ENCODE peak calls at places on chromosomes 1 and 21, in five cellular contexts. C, P, O, H and J are unnamed samples.

GRCh38 chr1:206738370-206739366 is 31.9 kb upstream of the IL19 start:
- DNase-seq in O (no peak), P (peak; percentile 45), C (peak; percentile 41), H (no peak), J (no peak)

GRCh38 chr1:231359113-231359512 is 21.0 kb downstream of the SPRTN start:
- DNase-seq in O (no peak), P (no peak), H (no peak), C (peak; percentile 32), J (no peak)

GRCh38 chr1:12016182-12016581 is 3.1 kb upstream of the MIIP start:
- DNase-seq in H (no peak), P (no peak), C (peak; percentile 6), O (no peak), J (no peak)

GRCh38 chr1:30268923-30269666 is 454.3 kb downstream of the MATN1 start:
- DNase-seq in O (no peak), H (no peak), C (no peak), P (no peak), J (no peak)

GRCh38 chr1:112906155-112906698 is 49.8 kb downstream of the SLC16A1 start:
- DNase-seq in P (no peak), O (no peak), C (no peak), H (no peak), J (no peak)

GRCh38 chr1:84037758-84038611 is 39.1 kb upstream of the TTLL7 start:
- DNase-seq in C (no peak), P (no peak), O (no peak), H (no peak), J (no peak)

GRCh38 chr1:114671011-114671938 is 1.4 kb upstream of the DENND2C start:
- DNase-seq in H (no peak), P (no peak), O (no peak), C (peak; percentile 10), J (no peak)

GRCh38 chr21:37561941-37562919 is 195.7 kb downstream of the DYRK1A start:
- DNase-seq in P (no peak), C (no peak), O (no peak), H (no peak), J (no peak)

GRCh38 chr1:230000439-230001184 is 66.4 kb upstream of the GALNT2 start:
- DNase-seq in P (no peak), O (no peak), C (no peak), H (no peak), J (no peak)

GRCh38 chr1:59061876-59062275 is 235.0 kb upstream of the FGGY start:
- DNase-seq in H (peak; percentile 68), C (no peak), P (no peak), O (no peak), J (peak; percentile 33)

GRCh38 chr1:59498640-59499039 is 201.7 kb downstream of the FGGY start:
- DNase-seq in P (no peak), O (no peak), H (no peak), C (peak; percentile 93), J (peak; percentile 36)

GRCh38 chr1:230661976-230662375 is 19.7 kb downstream of the COG2 start:
- DNase-seq in C (no peak), O (no peak), P (no peak), H (no peak), J (no peak)

GRCh38 chr1:160177231-160177630 is 13.1 kb upstream of the CASQ1 start:
- DNase-seq in O (no peak), C (no peak), H (no peak), P (no peak), J (no peak)

GRCh38 chr1:214454619-214455396 is 96.6 kb downstream of the PTPN14 start:
- DNase-seq in C (peak; percentile 50), P (no peak), O (no peak), H (no peak), J (no peak)

GRCh38 chr1:233304489-233305102 is 9.1 kb upstream of the PCNX2 start:
- DNase-seq in C (peak; percentile 53), H (no peak), O (no peak), P (no peak), J (no peak)

GRCh38 chr1:12052997-12053686 is 10.0 kb upstream of the TNFRSF8 start:
- DNase-seq in O (no peak), C (no peak), H (no peak), P (no peak), J (no peak)

GRCh38 chr1:20197329-20197791 is 11.0 kb upstream of the PLA2G2C start:
- DNase-seq in P (no peak), H (no peak), O (no peak), C (no peak), J (no peak)

GRCh38 chr21:46425566-46425965 is 33.1 kb upstream of the DIP2A start:
- DNase-seq in C (no peak), P (no peak), H (no peak), O (no peak), J (peak; percentile 50)

GRCh38 chr1:88891318-88892145 is at the start of gene GTF2B:
- DNase-seq in C (peak; percentile 96), O (peak; percentile 85), H (peak; percentile 70), P (peak; percentile 88), J (peak; percentile 93)

GRCh38 chr1:204573563-204573925 is 57.3 kb downstream of the MDM4 start:
- DNase-seq in P (no peak), O (no peak), H (no peak), C (peak; percentile 93), J (no peak)

GRCh38 chr1:40379785-40380452 is 6.4 kb downstream of the SMAP2 start:
- DNase-seq in O (no peak), H (no peak), P (no peak), C (no peak), J (no peak)

GRCh38 chr1:20440785-20441200 is 45.2 kb downstream of the CAMK2N1 start:
- DNase-seq in H (no peak), C (peak; percentile 36), O (no peak), P (peak; percentile 64), J (no peak)

GRCh38 chr1:218473527-218473926 is 128.4 kb downstream of the TGFB2 start:
- DNase-seq in O (no peak), C (peak; percentile 37), P (no peak), H (no peak), J (no peak)

GRCh38 chr21:33348728-33349127 is 24.0 kb downstream of the IFNAR1 start:
- DNase-seq in C (no peak), P (no peak), H (no peak), O (no peak), J (no peak)

GRCh38 chr1:50265790-50266314 is 157.1 kb downstream of the ELAVL4 start:
- DNase-seq in P (no peak), C (no peak), O (no peak), H (no peak), J (no peak)

GRCh38 chr21:28644762-28645161 is 347.9 kb downstream of the LTN1 start:
- DNase-seq in P (no peak), H (no peak), C (no peak), O (no peak), J (no peak)